ENCODE peak calls at places on chromosomes 1 and 21, in nine cellular contexts. N, T, C, B, R, U, A, S and F are unnamed samples.

GRCh38 chr1:205961970-205962820 is 18.9 kb upstream of the SLC26A9 start:
- DNase-seq in N (no peak), T (no peak), C (no peak), B (no peak), R (no peak), U (no peak), A (peak; percentile 28), S (no peak), F (peak; percentile 25)

GRCh38 chr1:201260648-201261311 is 22.5 kb upstream of the PKP1 start:
- DNase-seq in N (no peak), T (no peak), C (no peak), B (no peak), R (no peak), U (peak; percentile 87), A (no peak), S (peak; percentile 63), F (no peak)

GRCh38 chr21:15379776-15380175 is 315.0 kb upstream of the NRIP1 start:
- DNase-seq in N (no peak), T (no peak), C (no peak), B (no peak), R (no peak), U (no peak), A (no peak), S (no peak), F (no peak)

GRCh38 chr21:46424621-46425020 is 34.1 kb upstream of the DIP2A start:
- DNase-seq in N (no peak), T (peak; percentile 35), C (no peak), B (no peak), R (no peak), U (no peak), A (no peak), S (no peak), F (no peak)

GRCh38 chr1:174191255-174191906 is 32.1 kb downstream of the RABGAP1L start:
- DNase-seq in N (no peak), T (no peak), C (no peak), B (no peak), R (no peak), U (no peak), A (no peak), S (no peak), F (no peak)

GRCh38 chr1:118151312-118151937 is 33.6 kb downstream of the SPAG17 start:
- DNase-seq in N (peak; percentile 59), T (peak; percentile 17), C (peak; percentile 28), B (peak; percentile 64), R (peak; percentile 78), U (no peak), A (peak; percentile 41), S (no peak), F (peak; percentile 70)

GRCh38 chr1:194004146-194004545 is 817.7 kb upstream of the B3GALT2 start:
- DNase-seq in N (no peak), T (no peak), C (no peak), B (no peak), R (no peak), U (no peak), A (no peak), S (no peak), F (no peak)

GRCh38 chr1:110962892-110963665 is 643 bp downstream of the LRIF1 start:
- DNase-seq in N (peak; percentile 56), T (peak; percentile 60), C (peak; percentile 48), B (peak; percentile 84), R (peak; percentile 43), U (peak; percentile 89), A (peak; percentile 51), S (peak; percentile 79), F (peak; percentile 55)

GRCh38 chr1:205192287-205192686 is 19.2 kb downstream of the DSTYK start:
- DNase-seq in N (no peak), T (no peak), C (no peak), B (no peak), R (no peak), U (peak; percentile 42), A (no peak), S (no peak), F (no peak)

DNA sequence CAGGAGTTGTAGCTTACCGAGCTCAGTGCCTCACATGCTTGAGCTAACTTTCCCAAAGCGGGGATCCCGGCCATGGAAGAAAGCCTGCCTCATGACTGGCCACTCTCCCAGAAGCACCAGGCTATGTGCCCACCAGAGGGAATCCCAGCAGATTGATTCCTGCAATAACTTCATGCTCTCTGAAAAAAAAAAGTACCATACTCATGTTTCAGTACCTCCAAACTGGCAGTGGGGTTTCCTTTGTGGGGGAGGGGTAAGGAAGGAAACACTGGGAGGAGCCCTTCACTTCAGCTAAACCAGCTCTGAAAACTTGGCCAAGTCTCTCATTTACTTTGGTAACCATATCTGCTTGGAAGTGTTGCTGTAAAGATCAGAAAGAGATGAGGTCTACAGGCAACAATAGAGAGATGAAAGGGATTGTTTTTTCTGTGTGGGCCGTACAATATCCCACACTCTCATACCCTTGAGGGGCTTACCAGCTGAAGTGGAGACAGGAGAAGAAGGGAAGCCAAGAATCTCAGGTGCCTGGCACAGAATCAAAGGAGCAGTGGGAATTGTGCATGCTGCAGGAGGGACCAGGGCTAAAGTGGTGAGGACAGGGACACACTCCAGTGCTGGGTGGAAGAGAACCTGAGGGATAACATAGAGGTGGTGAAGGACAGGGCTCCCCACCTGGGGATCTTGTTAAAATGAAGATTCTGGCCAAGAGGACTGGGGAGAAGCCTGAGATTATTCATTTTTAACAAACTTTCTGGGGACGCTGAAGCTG is 42.4 kb upstream of the TACSTD2 start:
- DNase-seq in N (peak; percentile 43), T (no peak), C (no peak), B (no peak), R (no peak), U (no peak), A (no peak), S (no peak), F (peak; percentile 67)
- TF ChIP-seq POLR2A in N (no peak), T (no peak), C (no peak), B (no peak), R (no peak), U (no peak), A (no peak), S (no peak), F (no peak)

DNA sequence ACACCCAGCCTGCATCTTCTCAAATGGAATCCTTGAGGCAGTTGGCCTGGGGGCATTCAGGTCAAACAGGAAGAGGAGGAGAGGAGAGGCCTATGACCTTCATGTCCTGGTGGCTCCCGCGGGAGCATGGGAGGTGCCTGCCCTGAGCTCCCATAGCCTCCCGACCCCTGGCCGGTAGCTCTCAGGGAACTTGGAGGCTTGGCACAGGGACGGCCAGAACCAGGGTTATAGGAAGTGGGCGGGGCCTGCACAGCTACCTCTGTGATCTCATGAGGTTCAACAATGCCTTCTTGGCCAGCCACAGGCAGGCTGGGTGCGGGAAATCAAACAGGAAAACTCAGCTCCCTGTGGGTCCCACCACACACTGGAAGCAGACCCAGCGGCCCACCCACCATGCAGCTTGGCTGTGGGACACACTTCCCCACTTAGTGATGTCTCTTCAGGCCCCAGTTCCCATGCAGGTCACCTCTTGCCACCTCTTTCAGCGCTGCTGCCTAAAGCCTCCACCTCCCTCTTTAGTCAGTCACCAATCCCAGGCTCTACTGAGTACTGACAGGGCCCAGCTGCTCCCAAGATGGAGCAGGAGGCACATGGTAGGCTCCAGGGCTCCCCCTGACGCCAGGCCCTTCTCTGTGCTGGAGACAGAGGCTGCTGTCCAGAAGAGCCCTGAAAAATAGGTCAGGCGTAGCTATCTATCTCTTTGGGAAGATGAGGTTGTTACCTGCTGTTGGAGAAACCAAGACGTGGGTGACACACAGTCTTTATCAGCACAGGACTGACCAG is at the start of gene SLFNL1:
- DNase-seq in N (no peak), T (no peak), C (no peak), B (peak; percentile 44), R (no peak), U (no peak), A (no peak), S (no peak), F (no peak)
- TF ChIP-seq POLR2A in N (no peak), T (no peak), C (no peak), B (no peak), R (no peak), U (no peak), A (no peak), S (no peak), F (no peak)

GRCh38 chr1:33007190-33008050 is 29.3 kb downstream of the AK2 start:
- DNase-seq in N (peak; percentile 56), T (no peak), C (peak; percentile 28), B (peak; percentile 53), R (peak; percentile 36), U (no peak), A (peak; percentile 74), S (no peak), F (peak; percentile 48)
- TF ChIP-seq POLR2A in N (no peak), T (no peak), C (no peak), B (no peak), R (no peak), U (no peak), A (no peak), S (no peak), F (no peak)

GRCh38 chr1:207414606-207415108 is 39.5 kb upstream of the CR2 start:
- DNase-seq in N (no peak), T (peak; percentile 77), C (no peak), B (peak; percentile 78), R (no peak), U (no peak), A (no peak), S (no peak), F (no peak)
- TF ChIP-seq POLR2A in N (no peak), T (no peak), C (no peak), B (no peak), R (no peak), U (no peak), A (no peak), S (no peak), F (no peak)

DNA sequence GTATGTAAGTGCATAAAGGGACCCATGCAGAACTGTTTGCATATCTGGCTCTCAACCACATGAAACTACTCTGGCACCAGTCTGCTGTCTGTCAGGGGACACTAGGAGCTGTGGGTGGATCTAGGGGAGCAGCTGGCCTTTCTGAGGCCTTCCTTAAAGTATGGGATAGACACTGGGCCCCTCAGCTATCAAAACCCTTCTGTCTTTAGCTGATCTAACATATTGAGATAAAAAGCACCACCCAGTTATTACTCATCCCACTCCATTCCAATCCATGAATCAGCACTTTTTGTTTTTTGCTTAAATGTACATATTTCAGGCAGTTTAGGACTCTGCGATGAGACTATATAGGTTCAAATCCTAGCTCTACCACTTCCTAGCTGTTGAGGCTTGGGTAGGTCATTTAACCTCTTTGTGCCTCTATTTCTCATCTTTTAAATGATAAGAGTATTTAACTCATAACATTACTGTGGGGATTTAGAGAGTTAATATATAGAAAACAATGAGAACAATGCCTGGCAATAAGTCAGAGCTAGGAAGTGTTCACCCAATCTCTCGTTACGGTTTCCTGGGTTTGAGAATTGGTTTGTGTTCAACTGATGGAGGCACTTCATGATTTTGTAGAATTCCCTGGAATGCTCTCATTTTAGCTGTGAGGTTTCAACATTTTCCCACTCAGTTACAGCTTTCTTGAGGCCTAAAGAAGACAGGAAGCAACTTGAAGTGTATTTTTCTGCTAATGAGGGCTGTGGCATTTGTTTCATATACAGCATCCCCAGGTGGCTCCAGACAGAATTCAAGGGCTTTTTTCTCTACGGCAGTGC is 68.9 kb downstream of the LRIG2 start:
- DNase-seq in N (no peak), T (no peak), C (no peak), B (peak; percentile 18), R (no peak), U (no peak), A (no peak), S (no peak), F (no peak)
- TF ChIP-seq POLR2A in N (no peak), T (no peak), C (no peak), B (no peak), R (no peak), U (no peak), A (no peak), S (no peak), F (no peak)